ENCODE peak calls at places on chromosome 11, in nine cellular contexts. T is dorsolateral prefrontal cortex, S is fibroblast of lung, L is mucosa of descending colon, X is epithelial cell of esophagus, A is psoas muscle, W is GM23338, F is endothelial cell, D is adrenal gland. R is an unnamed sample.

GRCh38 chr11:8231979-8232378 is 31.7 kb downstream of the LMO1 start:
- DNase-seq in T (no peak), S (no peak), L (no peak), X (no peak), A (no peak), W (no peak), F (no peak), D (no peak), R (no peak)

GRCh38 chr11:12857572-12857971 is 151.5 kb upstream of the RASSF10 start:
- DNase-seq in T (no peak), S (no peak), L (no peak), X (no peak), A (no peak), W (no peak), F (no peak), D (no peak), R (no peak)

GRCh38 chr11:93849751-93850584 is 450 bp downstream of the VSTM5 start:
- DNase-seq in T (no peak), S (peak), L (peak), X (no peak), A (peak), W (peak), F (peak), D (peak), R (no peak)

GRCh38 chr11:126595560-126595959 is 240.1 kb downstream of the ST3GAL4 start:
- DNase-seq in T (no peak), S (no peak), L (no peak), X (no peak), A (no peak), W (no peak), F (no peak), D (no peak), R (no peak)

GRCh38 chr11:125062931-125063428 is at the start of gene SLC37A2:
- DNase-seq in T (no peak), S (peak), L (peak), X (peak), A (peak), W (peak), F (peak), D (peak), R (peak)

GRCh38 chr11:125192194-125192593 is 27.6 kb downstream of the PKNOX2 start:
- DNase-seq in T (no peak), S (peak), L (no peak), X (no peak), A (no peak), W (no peak), F (peak), D (peak), R (no peak)

GRCh38 chr11:80388133-80388532 is 947.3 kb upstream of the TENM4 start:
- DNase-seq in T (no peak), S (no peak), L (no peak), X (peak), A (no peak), W (peak), F (no peak), D (no peak), R (no peak)

GRCh38 chr11:107025673-107026072 is 7.4 kb upstream of the GUCY1A2 start:
- DNase-seq in T (no peak), S (no peak), L (no peak), X (no peak), A (no peak), W (no peak), F (no peak), D (no peak), R (no peak)

GRCh38 chr11:78231962-78232459 is 43.3 kb downstream of the USP35 start:
- DNase-seq in T (no peak), S (peak), L (no peak), X (peak), A (no peak), W (no peak), F (no peak), D (peak), R (no peak)

GRCh38 chr11:132941024-132941646 is 591.2 kb downstream of the OPCML start:
- DNase-seq in T (peak), S (peak), L (peak), X (peak), A (no peak), W (peak), F (peak), D (peak), R (peak)

GRCh38 chr11:124707813-124708212 is 31.9 kb upstream of the NRGN start:
- DNase-seq in T (no peak), S (no peak), L (no peak), X (peak), A (no peak), W (no peak), F (no peak), D (no peak), R (no peak)

GRCh38 chr11:115656684-115657083 is 152.5 kb upstream of the CADM1 start:
- DNase-seq in T (no peak), S (peak), L (peak), X (no peak), A (no peak), W (no peak), F (no peak), D (no peak), R (no peak)

GRCh38 chr11:10499452-10500262 is 41.3 kb downstream of the RNF141 start:
- DNase-seq in T (no peak), S (no peak), L (no peak), X (peak), A (no peak), W (no peak), F (no peak), D (peak), R (no peak)

GRCh38 chr11:60515144-60515855 is at the start of gene MS4A13:
- DNase-seq in T (no peak), S (no peak), L (no peak), X (no peak), A (no peak), W (no peak), F (no peak), D (no peak), R (no peak)

GRCh38 chr11:102794382-102794781 is 3.6 kb downstream of the MMP1 start:
- DNase-seq in T (no peak), S (peak), L (no peak), X (peak), A (no peak), W (peak), F (peak), D (no peak), R (peak)

GRCh38 chr11:96472085-96472484 is 82.3 kb downstream of the JRKL start:
- DNase-seq in T (no peak), S (no peak), L (no peak), X (no peak), A (no peak), W (peak), F (no peak), D (no peak), R (peak)

GRCh38 chr11:95269402-95269801 is 38.4 kb upstream of the SESN3 start:
- DNase-seq in T (no peak), S (no peak), L (no peak), X (no peak), A (no peak), W (no peak), F (no peak), D (no peak), R (no peak)

GRCh38 chr11:36436084-36436483 is 74.0 kb downstream of the TRAF6 start:
- DNase-seq in T (no peak), S (no peak), L (no peak), X (no peak), A (no peak), W (no peak), F (no peak), D (peak), R (no peak)

GRCh38 chr11:1749020-1749758 is 1.2 kb downstream of the IFITM10 start:
- DNase-seq in T (no peak), S (peak), L (no peak), X (peak), A (peak), W (peak), F (no peak), D (peak), R (peak)

GRCh38 chr11:134181707-134182106 is 42.1 kb downstream of the NCAPD3 start:
- DNase-seq in T (no peak), S (peak), L (no peak), X (peak), A (no peak), W (no peak), F (no peak), D (no peak), R (no peak)

GRCh38 chr11:82547163-82547560 is 186.5 kb downstream of the FAM181B start:
- DNase-seq in T (no peak), S (no peak), L (no peak), X (peak), A (no peak), W (no peak), F (no peak), D (no peak), R (no peak)

GRCh38 chr11:2194877-2195755 is 23.5 kb upstream of the TH start:
- DNase-seq in T (no peak), S (peak), L (peak), X (peak), A (no peak), W (peak), F (peak), D (peak), R (peak)

GRCh38 chr11:6737872-6738466 is 33.8 kb downstream of the OR2AG2 start:
- DNase-seq in T (peak), S (peak), L (peak), X (peak), A (no peak), W (peak), F (peak), D (peak), R (peak)

GRCh38 chr11:1761857-1762536 is 1.7 kb downstream of the CTSD start:
- DNase-seq in T (no peak), S (no peak), L (no peak), X (no peak), A (peak), W (no peak), F (no peak), D (no peak), R (no peak)

GRCh38 chr11:65353900-65354264 is 669 bp upstream of the TIGD3 start:
- DNase-seq in T (peak), S (no peak), L (no peak), X (no peak), A (no peak), W (no peak), F (no peak), D (no peak), R (no peak)

GRCh38 chr11:106642331-106642730 is 375.9 kb downstream of the GUCY1A2 start:
- DNase-seq in T (no peak), S (peak), L (no peak), X (peak), A (no peak), W (no peak), F (no peak), D (no peak), R (no peak)

GRCh38 chr11:36478700-36479329 is 31.3 kb downstream of the TRAF6 start:
- DNase-seq in T (peak), S (peak), L (peak), X (peak), A (no peak), W (peak), F (peak), D (peak), R (no peak)

GRCh38 chr11:73493838-73494598 is 103.9 kb downstream of the FAM168A start:
- DNase-seq in T (no peak), S (peak), L (no peak), X (peak), A (no peak), W (peak), F (no peak), D (peak), R (no peak)

GRCh38 chr11:35953081-35953480 is 9.2 kb downstream of the LDLRAD3 start:
- DNase-seq in T (peak), S (peak), L (no peak), X (no peak), A (no peak), W (no peak), F (no peak), D (peak), R (no peak)

GRCh38 chr11:105577645-105578044 is 32.2 kb upstream of the GRIA4 start:
- DNase-seq in T (no peak), S (peak), L (no peak), X (peak), A (no peak), W (no peak), F (no peak), D (no peak), R (no peak)

GRCh38 chr11:74936976-74937375 is 11.9 kb downstream of the XRRA1 start:
- DNase-seq in T (no peak), S (no peak), L (no peak), X (no peak), A (no peak), W (no peak), F (no peak), D (no peak), R (no peak)

GRCh38 chr11:7537260-7537659 is 23.5 kb downstream of the PPFIBP2 start:
- DNase-seq in T (no peak), S (no peak), L (no peak), X (no peak), A (no peak), W (no peak), F (no peak), D (peak), R (no peak)

GRCh38 chr11:134942633-134943032 is 530.6 kb upstream of the B3GAT1 start:
- DNase-seq in T (no peak), S (peak), L (no peak), X (no peak), A (no peak), W (no peak), F (no peak), D (no peak), R (no peak)

GRCh38 chr11:70503201-70503877 is 105.0 kb downstream of the CTTN start:
- DNase-seq in T (peak), S (no peak), L (no peak), X (no peak), A (peak), W (no peak), F (no peak), D (no peak), R (no peak)

GRCh38 chr11:70502677-70503076 is 104.3 kb downstream of the CTTN start:
- DNase-seq in T (no peak), S (no peak), L (no peak), X (no peak), A (peak), W (no peak), F (no peak), D (no peak), R (no peak)

GRCh38 chr11:70505331-70505731 is 107.0 kb downstream of the CTTN start:
- DNase-seq in T (no peak), S (no peak), L (no peak), X (no peak), A (peak), W (no peak), F (no peak), D (no peak), R (no peak)

GRCh38 chr11:70504246-70505020 is 106.1 kb downstream of the CTTN start:
- DNase-seq in T (no peak), S (no peak), L (no peak), X (no peak), A (peak), W (no peak), F (no peak), D (no peak), R (no peak)

DNA sequence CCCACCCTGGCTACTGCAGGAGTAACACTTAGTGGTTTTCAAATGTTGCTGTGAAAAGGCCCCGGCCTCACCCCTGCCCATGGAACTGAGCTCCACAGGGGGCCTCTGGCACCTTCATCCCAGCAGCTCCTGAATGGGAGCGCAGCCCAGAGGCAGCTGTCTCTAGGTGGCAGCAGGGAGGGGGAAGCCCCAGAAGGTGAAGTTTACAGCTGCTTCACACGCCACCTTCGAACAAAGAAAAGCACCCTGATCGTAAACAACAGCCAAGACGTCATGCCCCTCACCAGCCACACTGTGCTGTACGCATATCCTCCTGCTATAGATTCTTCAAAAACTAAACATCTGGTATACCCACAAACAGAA is 105.5 kb downstream of the CTTN start:
- DNase-seq in T (no peak), S (no peak), L (peak), X (no peak), A (peak), W (peak), F (peak), D (no peak), R (no peak)
- TF ChIP-seq CTCF in T (no peak), S (no peak), L (no peak), X (no peak), A (no peak), W (peak), F (no peak), D (no peak), R (peak)

GRCh38 chr11:119092880-119093665 is 8.4 kb downstream of the HMBS start:
- DNase-seq in T (no peak), S (peak), L (no peak), X (no peak), A (no peak), W (no peak), F (no peak), D (peak), R (no peak)

GRCh38 chr11:119095066-119095880 is 6.4 kb downstream of the DPAGT1 start:
- DNase-seq in T (peak), S (peak), L (peak), X (peak), A (peak), W (peak), F (peak), D (peak), R (peak)

GRCh38 chr11:119094816-119095065 is 6.9 kb downstream of the DPAGT1 start:
- DNase-seq in T (peak), S (peak), L (peak), X (peak), A (peak), W (peak), F (peak), D (peak), R (peak)

GRCh38 chr11:119093666-119093950 is 8.0 kb downstream of the DPAGT1 start:
- DNase-seq in T (no peak), S (no peak), L (no peak), X (no peak), A (no peak), W (no peak), F (no peak), D (no peak), R (no peak)

DNA sequence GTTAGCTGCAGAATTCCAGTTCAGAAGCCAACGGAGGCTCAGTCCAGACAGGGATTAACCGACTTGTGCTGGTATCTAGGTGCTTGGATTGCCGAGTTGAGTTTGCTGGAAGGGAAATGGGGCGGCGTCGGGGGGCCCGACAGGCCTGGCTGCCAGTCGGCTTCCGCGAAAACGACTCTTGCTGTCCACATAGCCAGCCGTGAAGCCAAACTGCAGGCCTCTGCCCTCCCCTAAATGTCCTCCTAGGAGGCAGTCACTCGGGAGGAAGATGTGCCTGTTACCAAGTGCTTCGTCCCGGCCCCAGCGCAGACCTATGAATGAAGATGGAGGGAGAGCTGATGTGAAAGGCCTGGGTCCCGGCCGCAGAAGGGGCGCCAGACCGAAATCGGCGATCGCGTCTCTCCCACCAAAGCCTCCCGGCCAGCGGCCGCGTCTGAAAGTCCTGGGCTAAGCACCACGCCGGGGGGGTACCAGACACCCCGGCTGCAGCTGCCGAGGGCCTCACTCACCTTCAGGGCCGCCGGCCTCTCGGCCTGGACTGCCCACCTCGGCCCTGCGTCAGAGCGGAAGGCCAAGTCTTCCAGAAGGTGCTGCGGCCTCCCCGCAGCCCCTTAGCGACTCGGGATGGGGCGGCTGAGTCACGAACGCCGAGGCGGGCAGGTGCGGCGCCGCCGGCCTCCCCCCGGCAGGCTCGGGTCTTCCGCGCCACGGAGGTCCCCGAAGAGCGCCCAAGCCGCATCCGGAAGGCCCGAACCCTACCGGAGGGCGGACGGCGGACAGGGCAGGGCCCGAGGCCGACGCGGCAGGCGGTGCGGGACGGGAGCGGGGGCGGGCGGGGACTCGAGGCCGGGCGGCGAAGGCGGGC is 7.5 kb downstream of the DPAGT1 start:
- DNase-seq in T (peak), S (peak), L (peak), X (peak), A (peak), W (peak), F (peak), D (peak), R (peak)
- TF ChIP-seq CTCF in T (no peak), S (no peak), L (no peak), X (no peak), A (no peak), W (no peak), F (no peak), D (no peak), R (no peak)

GRCh38 chr11:16605971-16606783 is 132.3 kb upstream of the C11orf58 start:
- DNase-seq in T (peak), S (peak), L (peak), X (peak), A (peak), W (peak), F (peak), D (peak), R (peak)

GRCh38 chr11:16605440-16605970 is 132.9 kb upstream of the C11orf58 start:
- DNase-seq in T (no peak), S (peak), L (peak), X (peak), A (peak), W (peak), F (peak), D (peak), R (peak)

GRCh38 chr11:16603890-16604783 is 134.3 kb upstream of the C11orf58 start:
- DNase-seq in T (no peak), S (peak), L (peak), X (peak), A (peak), W (peak), F (peak), D (peak), R (peak)

GRCh38 chr11:16604784-16605439 is 133.5 kb upstream of the C11orf58 start:
- DNase-seq in T (no peak), S (peak), L (peak), X (peak), A (peak), W (peak), F (peak), D (peak), R (peak)

GRCh38 chr11:16603245-16603644 is 135.2 kb upstream of the C11orf58 start:
- DNase-seq in T (no peak), S (no peak), L (no peak), X (no peak), A (peak), W (peak), F (no peak), D (no peak), R (peak)
- TF ChIP-seq CTCF in T (no peak), S (no peak), L (no peak), X (no peak), A (peak), W (no peak), F (no peak), D (no peak), R (no peak)

GRCh38 chr11:45855308-45855707 is 8.0 kb downstream of the CRY2 start:
- DNase-seq in T (no peak), S (no peak), L (no peak), X (no peak), A (no peak), W (no peak), F (no peak), D (no peak), R (no peak)

GRCh38 chr11:45850446-45850845 is 3.2 kb downstream of the CRY2 start:
- DNase-seq in T (no peak), S (peak), L (no peak), X (no peak), A (no peak), W (no peak), F (no peak), D (no peak), R (no peak)

GRCh38 chr11:45853616-45854219 is 6.4 kb downstream of the CRY2 start:
- DNase-seq in T (peak), S (no peak), L (no peak), X (no peak), A (peak), W (no peak), F (no peak), D (peak), R (no peak)

GRCh38 chr11:45852018-45852711 is 4.9 kb downstream of the CRY2 start:
- DNase-seq in T (peak), S (no peak), L (no peak), X (no peak), A (no peak), W (peak), F (no peak), D (peak), R (no peak)

GRCh38 chr11:45852712-45853101 is 5.4 kb downstream of the CRY2 start:
- DNase-seq in T (no peak), S (no peak), L (no peak), X (no peak), A (peak), W (peak), F (no peak), D (no peak), R (peak)
- TF ChIP-seq CTCF in T (no peak), S (no peak), L (no peak), X (no peak), A (no peak), W (peak), F (no peak), D (no peak), R (peak)

R was measured in GM20000.